ENCODE peak calls at places on chromosomes 12 and 14, in seven cellular contexts. F is esophagus squamous epithelium, C is psoas muscle, V is thoracic aorta, D is testis, U is left ventricle myocardium inferior, H is aorta. Q is an unnamed sample.

GRCh38 chr12:25959069-25959961 is 833 bp downstream of the RASSF8 start:
- DNase-seq in F (no peak), C (peak; percentile 76), V (peak; percentile 15), D (peak; percentile 64), U (peak; percentile 45), H (peak; percentile 89), Q (peak; percentile 77)

GRCh38 chr14:23629204-23629603 is 7.0 kb upstream of the DHRS2 start:
- DNase-seq in F (no peak), C (no peak), V (no peak), D (no peak), U (no peak), H (no peak), Q (no peak)

GRCh38 chr14:71463807-71464206 is 468.4 kb upstream of the RGS6 start:
- DNase-seq in F (no peak), C (no peak), V (no peak), D (no peak), U (no peak), H (no peak), Q (no peak)

GRCh38 chr12:124759841-124760508 is 103.7 kb downstream of the SCARB1 start:
- DNase-seq in F (no peak), C (no peak), V (no peak), D (no peak), U (peak; percentile 50), H (no peak), Q (peak; percentile 84)

GRCh38 chr12:26123482-26123980 is 1.3 kb downstream of the BHLHE41 start:
- DNase-seq in F (no peak), C (no peak), V (no peak), D (no peak), U (no peak), H (no peak), Q (no peak)

GRCh38 chr14:61553730-61554641 is 141.3 kb upstream of the HIF1A start:
- DNase-seq in F (no peak), C (no peak), V (no peak), D (no peak), U (no peak), H (no peak), Q (no peak)

GRCh38 chr12:122834921-122835692 is at the start of gene HIP1R:
- DNase-seq in F (no peak), C (no peak), V (no peak), D (peak; percentile 55), U (no peak), H (peak; percentile 81), Q (peak; percentile 79)

GRCh38 chr14:64879635-64880381 is at the start of gene SPTB:
- DNase-seq in F (no peak), C (peak; percentile 89), V (no peak), D (peak; percentile 65), U (peak; percentile 76), H (peak; percentile 73), Q (peak; percentile 59)

GRCh38 chr12:90280564-90281058 is 572.0 kb upstream of the ATP2B1 start:
- DNase-seq in F (no peak), C (no peak), V (no peak), D (no peak), U (no peak), H (no peak), Q (no peak)

GRCh38 chr12:108653082-108653516 is 19.4 kb upstream of the SELPLG start:
- DNase-seq in F (no peak), C (no peak), V (no peak), D (no peak), U (no peak), H (no peak), Q (no peak)

DNA sequence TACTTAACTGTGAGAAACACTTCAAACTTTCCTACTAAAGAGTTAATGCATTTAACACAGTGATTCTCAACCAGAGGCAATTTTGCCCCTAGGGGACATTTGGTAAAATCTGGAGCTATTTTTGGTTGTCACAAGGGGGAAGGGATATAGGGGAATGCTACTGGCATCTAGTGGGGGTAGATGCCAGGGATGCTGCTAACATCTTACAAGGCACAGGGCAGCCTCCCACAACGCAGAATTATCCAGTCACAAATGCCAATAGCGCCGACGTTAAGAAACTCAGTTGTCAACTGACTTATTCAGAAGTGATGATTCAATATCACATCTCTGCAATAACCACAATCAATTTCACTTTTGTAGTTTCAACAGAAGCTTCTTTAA is 2.0 kb downstream of the EEA1 start:
- DNase-seq in F (no peak), C (no peak), V (no peak), D (no peak), U (no peak), H (no peak), Q (no peak)
- H3K4me3 ChIP-seq in F (peak overlapping the region; percentile 84), C (peak overlapping the region; percentile 94), V (peak overlapping the region; percentile 77), D (no peak overlapping the region), U (peak overlapping the region; percentile 90), H (no peak overlapping the region), Q (no peak overlapping the region)

DNA sequence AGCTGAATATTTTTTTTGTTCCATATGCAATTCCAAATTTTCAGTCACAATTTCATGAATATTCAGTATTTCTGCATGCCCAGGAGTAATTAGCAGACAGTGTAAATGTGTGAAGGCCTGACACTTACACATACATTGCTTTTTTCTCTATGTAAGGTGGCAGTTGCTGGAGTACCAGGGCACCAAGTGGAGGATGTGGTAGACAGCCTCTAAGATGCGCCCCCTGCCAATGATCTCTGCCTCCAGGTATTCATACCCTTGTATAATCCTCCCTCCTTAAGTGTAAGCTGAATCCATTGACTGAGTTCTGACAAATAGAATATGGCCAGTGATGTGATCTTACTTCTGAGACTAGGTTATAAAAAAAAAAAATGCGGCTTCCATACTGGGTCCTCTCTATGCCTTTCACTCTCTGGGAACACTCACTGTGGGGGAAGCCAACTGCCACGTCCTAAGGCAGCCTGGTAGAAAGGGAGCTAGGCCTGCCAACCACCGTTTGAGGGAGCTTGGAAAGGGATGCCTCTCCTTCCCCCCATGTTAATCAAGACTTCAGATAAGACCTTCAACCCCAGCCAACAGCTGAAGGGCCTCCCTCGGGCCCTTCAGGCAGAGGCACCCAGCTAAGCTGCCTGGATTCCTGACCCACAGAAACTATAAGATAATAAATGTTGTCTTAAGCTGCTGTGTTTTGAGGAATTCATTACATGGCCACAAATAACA is 62.6 kb upstream of the PTGR2 start:
- DNase-seq in F (no peak), C (no peak), V (no peak), D (no peak), U (no peak), H (no peak), Q (peak; percentile 64)
- H3K4me1 ChIP-seq in F (peaks cover 69% of the 10 kb centered on the region), C (peaks cover 46% of the 10 kb centered on the region), V (peaks cover 42% of the 10 kb centered on the region), D (peaks cover 56% of the 10 kb centered on the region), U (peaks cover 73% of the 10 kb centered on the region), H (peaks cover 2% of the 10 kb centered on the region), Q (peaks cover 19% of the 10 kb centered on the region)

GRCh38 chr12:29200586-29200985 is 51.5 kb downstream of the FAR2 start:
- DNase-seq in F (no peak), C (no peak), V (no peak), D (no peak), U (no peak), H (no peak), Q (no peak)
- H3K4me3 ChIP-seq in F (no peak overlapping the region), C (no peak overlapping the region), V (no peak overlapping the region), D (no peak overlapping the region), U (no peak overlapping the region), H (no peak overlapping the region), Q (no peak overlapping the region)

DNA sequence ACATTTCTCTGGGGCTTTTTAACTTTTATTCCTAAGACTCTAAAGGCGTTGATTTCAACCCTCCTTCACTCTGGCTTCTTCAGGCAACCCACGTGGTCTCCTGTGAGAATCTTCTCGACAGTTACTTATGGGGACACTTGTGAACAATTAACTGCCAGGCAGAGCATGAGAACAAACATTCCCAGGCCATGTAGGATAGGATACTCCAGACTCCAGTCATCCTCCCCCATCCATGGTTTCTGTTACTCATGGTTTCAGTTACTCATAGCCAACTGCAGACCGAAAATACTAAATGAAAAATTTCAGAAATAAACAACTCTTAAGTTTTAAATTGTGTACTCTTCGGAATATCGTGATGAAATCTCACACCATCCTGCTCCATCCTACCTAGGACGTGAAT is 19.5 kb downstream of the GPR68 start:
- DNase-seq in F (no peak), C (no peak), V (no peak), D (no peak), U (no peak), H (no peak), Q (no peak)
- H3K4me1 ChIP-seq in F (peaks cover 47% of the 10 kb centered on the region), C (no peaks in the 10 kb centered on the region), V (no peaks in the 10 kb centered on the region), D (peaks cover under 1% of the 10 kb centered on the region), U (peaks cover 35% of the 10 kb centered on the region), H (no peaks in the 10 kb centered on the region), Q (peaks cover 7% of the 10 kb centered on the region)

GRCh38 chr12:45260854-45261253 is 45.0 kb downstream of the ANO6 start:
- DNase-seq in F (no peak), C (no peak), V (no peak), D (no peak), U (no peak), H (no peak), Q (no peak)

GRCh38 chr12:45259732-45260480 is 44.0 kb downstream of the ANO6 start:
- DNase-seq in F (no peak), C (no peak), V (no peak), D (no peak), U (no peak), H (no peak), Q (no peak)

GRCh38 chr12:45263587-45263986 is 47.7 kb downstream of the ANO6 start:
- DNase-seq in F (no peak), C (no peak), V (no peak), D (no peak), U (no peak), H (no peak), Q (no peak)

GRCh38 chr12:45257185-45257585 is 41.3 kb downstream of the ANO6 start:
- DNase-seq in F (no peak), C (no peak), V (no peak), D (no peak), U (no peak), H (no peak), Q (no peak)

GRCh38 chr12:45260481-45260824 is 44.6 kb downstream of the ANO6 start:
- DNase-seq in F (no peak), C (no peak), V (no peak), D (no peak), U (no peak), H (no peak), Q (no peak)
- H3K4me3 ChIP-seq in F (no peak overlapping the region), C (no peak overlapping the region), V (no peak overlapping the region), D (no peak overlapping the region), U (no peak overlapping the region), H (no peak overlapping the region), Q (no peak overlapping the region)

GRCh38 chr12:106109168-106109910 is 29.4 kb downstream of the NUAK1 start:
- DNase-seq in F (no peak), C (no peak), V (no peak), D (no peak), U (no peak), H (no peak), Q (no peak)

GRCh38 chr12:106107566-106107965 is 31.2 kb downstream of the NUAK1 start:
- DNase-seq in F (no peak), C (no peak), V (no peak), D (no peak), U (no peak), H (no peak), Q (no peak)

GRCh38 chr12:106106129-106106566 is 32.6 kb downstream of the NUAK1 start:
- DNase-seq in F (no peak), C (no peak), V (no peak), D (no peak), U (no peak), H (no peak), Q (no peak)

GRCh38 chr12:106106892-106107291 is 31.9 kb downstream of the NUAK1 start:
- DNase-seq in F (no peak), C (no peak), V (no peak), D (no peak), U (no peak), H (no peak), Q (no peak)

GRCh38 chr12:106108187-106108816 is 30.5 kb downstream of the NUAK1 start:
- DNase-seq in F (no peak), C (no peak), V (no peak), D (no peak), U (no peak), H (no peak), Q (no peak)
- H3K4me1 ChIP-seq in F (peaks cover 75% of the 10 kb centered on the region), C (peaks cover 82% of the 10 kb centered on the region), V (peaks cover 61% of the 10 kb centered on the region), D (peaks cover 35% of the 10 kb centered on the region), U (peaks cover 100% of the 10 kb centered on the region), H (peaks cover 22% of the 10 kb centered on the region), Q (peaks cover 36% of the 10 kb centered on the region)

Q was measured in right cardiac atrium.